ENCODE peak calls at places on chromosomes 13 and 19, in five cellular contexts. P is right lobe of liver, Y is PC-9, C is tibial artery, R is IMR-90. X is an unnamed sample. For H3K9me3, the result is how much of the 10 kb centered on the place peaks cover.

GRCh38 chr19:49432141-49433073 is 7.2 kb downstream of the GFY start:
- DNase-seq in P (no peak), C (no peak), Y (no peak), R (no peak), X (no peak)

GRCh38 chr13:71514900-71515598 is 352.0 kb downstream of the DACH1 start:
- DNase-seq in C (no peak), R (no peak), P (no peak), Y (no peak), X (no peak)

GRCh38 chr13:26785845-26786630 is 25.5 kb upstream of the GPR12 start:
- DNase-seq in P (peak), Y (no peak), R (no peak), C (peak), X (no peak)

GRCh38 chr13:50745542-50745941 is 98.0 kb downstream of the DLEU7 start:
- DNase-seq in R (no peak), Y (no peak), P (no peak), C (no peak), X (no peak)

GRCh38 chr13:52931913-52932312 is 83.5 kb upstream of the PCDH8 start:
- DNase-seq in C (no peak), P (no peak), R (no peak), Y (no peak), X (no peak)

GRCh38 chr13:102902789-102903347 is 57.0 kb downstream of the ERCC5 start:
- DNase-seq in P (peak), R (no peak), Y (no peak), C (no peak), X (no peak)

GRCh38 chr13:46164661-46165060 is 17.3 kb downstream of the LCP1 start:
- DNase-seq in R (no peak), Y (no peak), C (no peak), P (no peak), X (no peak)

GRCh38 chr13:20363604-20364003 is 131.5 kb upstream of the GJB6 start:
- DNase-seq in C (no peak), P (no peak), R (no peak), Y (no peak), X (no peak)

GRCh38 chr13:27379694-27380596 is 44.5 kb upstream of the GTF3A start:
- DNase-seq in R (peak), C (peak), Y (peak), P (peak), X (no peak)

GRCh38 chr13:71460179-71460578 is 406.8 kb downstream of the DACH1 start:
- DNase-seq in R (no peak), P (no peak), Y (no peak), C (no peak), X (no peak)

GRCh38 chr13:109332501-109333499 is 453.6 kb downstream of the IRS2 start:
- DNase-seq in P (no peak), C (no peak), Y (no peak), R (no peak), X (no peak)

GRCh38 chr19:30153326-30154210 is 211.5 kb downstream of the URI1 start:
- DNase-seq in P (no peak), R (no peak), Y (no peak), C (no peak), X (no peak)

GRCh38 chr13:90445179-90445578 is 902.3 kb upstream of the MIR17HG start:
- DNase-seq in C (no peak), Y (peak), P (no peak), R (peak), X (peak)

GRCh38 chr13:28181413-28181812 is 43.1 kb downstream of the PAN3 start:
- DNase-seq in C (no peak), R (peak), P (no peak), Y (no peak), X (no peak)

GRCh38 chr13:21637296-21637695 is 33.3 kb upstream of the MICU2 start:
- DNase-seq in P (no peak), Y (peak), R (peak), C (no peak), X (no peak)

GRCh38 chr19:19262190-19263057 is 10.7 kb downstream of the TM6SF2 start:
- DNase-seq in Y (no peak), R (no peak), C (no peak), P (no peak), X (no peak)

GRCh38 chr13:78102121-78102677 is 183.6 kb upstream of the EDNRB start:
- DNase-seq in C (peak), Y (no peak), R (peak), P (no peak), X (no peak)

GRCh38 chr13:35474551-35474950 is 1.9 kb downstream of the MAB21L1 start:
- DNase-seq in R (no peak), C (no peak), Y (no peak), P (no peak), X (no peak)

GRCh38 chr13:93660664-93661063 is 434.1 kb downstream of the GPC6 start:
- DNase-seq in P (no peak), C (no peak), Y (no peak), R (no peak), X (no peak)

GRCh38 chr13:113846639-113847318 is 17.1 kb downstream of the GAS6 start:
- DNase-seq in C (no peak), R (no peak), Y (no peak), P (no peak), X (no peak)

GRCh38 chr19:34253711-34254551 is 423 bp upstream of the GARRE1 start:
- DNase-seq in P (peak), Y (no peak), C (peak), R (peak), X (no peak)

GRCh38 chr13:112210401-112210800 is 143.5 kb downstream of the SOX1 start:
- DNase-seq in Y (no peak), C (no peak), P (no peak), R (no peak), X (no peak)

GRCh38 chr13:18232994-18233782 is 948.4 kb downstream of the TUBA3C start:
- DNase-seq in R (no peak), P (no peak), C (no peak), Y (no peak), X (no peak)

GRCh38 chr19:17821190-17821589 is at the start of gene INSL3:
- DNase-seq in P (no peak), C (no peak), Y (no peak), R (no peak), X (no peak)

GRCh38 chr13:90201198-90201597 is 1146.3 kb upstream of the MIR17HG start:
- DNase-seq in P (no peak), R (no peak), C (no peak), Y (no peak), X (no peak)

GRCh38 chr13:92317066-92317465 is 909.5 kb upstream of the GPC6 start:
- DNase-seq in Y (no peak), P (no peak), R (peak), C (no peak), X (no peak)

GRCh38 chr13:19863323-19864017 is at the start of gene ZMYM5:
- DNase-seq in Y (peak), R (peak), P (peak), C (peak), X (peak)

GRCh38 chr13:95246292-95247082 is 54.8 kb downstream of the ABCC4 start:
- DNase-seq in P (no peak), C (no peak), R (no peak), Y (peak), X (no peak)

GRCh38 chr19:50823389-50824042 is at the start of gene KLK1:
- DNase-seq in Y (peak), P (no peak), C (no peak), R (no peak), X (no peak)

GRCh38 chr19:8004723-8005513 is 523 bp downstream of the ELAVL1 start:
- DNase-seq in R (peak), Y (no peak), C (no peak), P (no peak), X (no peak)

GRCh38 chr13:97757807-97758206 is 195.7 kb upstream of the IPO5 start:
- DNase-seq in R (no peak), P (no peak), C (peak), Y (no peak), X (no peak)

GRCh38 chr13:96652506-96652905 is 341.8 kb downstream of the OXGR1 start:
- DNase-seq in Y (no peak), R (no peak), C (no peak), P (no peak), X (no peak)

GRCh38 chr19:46785054-46785979 is 3.1 kb downstream of the SLC1A5 start:
- DNase-seq in C (no peak), P (no peak), R (peak), Y (no peak), X (no peak)

GRCh38 chr13:60584976-60585375 is 188.0 kb downstream of the TDRD3 start:
- DNase-seq in P (no peak), C (peak), Y (peak), R (no peak), X (no peak)

GRCh38 chr13:33251131-33251629 is 34.4 kb downstream of the STARD13 start:
- DNase-seq in P (peak), Y (peak), R (peak), C (no peak), X (peak)

GRCh38 chr13:52061587-52061986 is 37.1 kb downstream of the UTP14C start:
- DNase-seq in C (no peak), R (no peak), Y (no peak), P (no peak), X (no peak)

GRCh38 chr19:27777242-27777641 is 1435.7 kb downstream of the UQCRFS1 start:
- DNase-seq in C (no peak), Y (no peak), P (no peak), R (no peak), X (no peak)

GRCh38 chr19:39032164-39032918 is at the start of gene FBXO27:
- DNase-seq in C (no peak), P (peak), Y (peak), R (no peak), X (no peak)

GRCh38 chr19:23056516-23056915 is 53.5 kb upstream of the ZNF728 start:
- DNase-seq in R (no peak), C (no peak), P (no peak), Y (no peak), X (no peak)

GRCh38 chr19:23055946-23056345 is 53.0 kb upstream of the ZNF728 start:
- DNase-seq in C (no peak), P (no peak), R (no peak), Y (no peak), X (no peak)

GRCh38 chr19:23054456-23054855 is 51.5 kb upstream of the ZNF728 start:
- DNase-seq in C (no peak), P (no peak), R (no peak), Y (no peak), X (no peak)

GRCh38 chr19:23052349-23052748 is 49.4 kb upstream of the ZNF728 start:
- DNase-seq in P (no peak), C (no peak), R (no peak), Y (no peak), X (no peak)

GRCh38 chr19:23055501-23055900 is 52.5 kb upstream of the ZNF728 start:
- DNase-seq in P (no peak), C (no peak), R (no peak), Y (no peak), X (no peak)
- H3K9me3 ChIP-seq in P (under half), C (under half), R (under half), Y (under half), X (under half)

DNA sequence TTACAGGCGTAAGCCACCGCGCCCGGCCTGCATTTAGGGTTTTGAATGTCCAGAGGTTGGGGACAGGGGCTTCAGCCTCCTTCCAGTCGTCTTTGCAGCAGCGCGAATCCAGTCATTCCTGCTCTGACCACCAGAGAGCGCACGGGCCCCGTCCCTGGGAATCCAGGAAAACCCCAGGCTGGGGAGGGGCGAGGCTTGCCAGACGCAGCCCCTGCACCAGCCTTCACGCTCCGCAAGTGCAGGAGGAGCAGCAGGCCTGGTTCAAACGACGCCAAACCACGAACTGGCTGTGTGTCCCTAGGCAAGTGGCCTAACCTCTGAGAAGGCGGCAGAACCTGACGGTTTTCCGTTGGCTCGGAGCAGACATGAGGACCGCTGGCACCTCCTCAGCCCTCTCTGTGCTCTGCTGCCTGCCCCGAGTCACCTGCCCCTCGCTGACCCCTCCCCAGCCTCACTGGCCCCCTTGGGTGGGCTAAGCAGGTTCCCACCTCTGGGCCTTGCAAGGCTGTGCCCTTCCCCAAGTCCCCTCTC is 2.0 kb upstream of the RNF126 start:
- DNase-seq in R (peak), P (peak), Y (peak), C (peak), X (peak)
- H3K4me3 ChIP-seq in R (no peak), P (peak), Y (no peak), C (peak), X (peak)

DNA sequence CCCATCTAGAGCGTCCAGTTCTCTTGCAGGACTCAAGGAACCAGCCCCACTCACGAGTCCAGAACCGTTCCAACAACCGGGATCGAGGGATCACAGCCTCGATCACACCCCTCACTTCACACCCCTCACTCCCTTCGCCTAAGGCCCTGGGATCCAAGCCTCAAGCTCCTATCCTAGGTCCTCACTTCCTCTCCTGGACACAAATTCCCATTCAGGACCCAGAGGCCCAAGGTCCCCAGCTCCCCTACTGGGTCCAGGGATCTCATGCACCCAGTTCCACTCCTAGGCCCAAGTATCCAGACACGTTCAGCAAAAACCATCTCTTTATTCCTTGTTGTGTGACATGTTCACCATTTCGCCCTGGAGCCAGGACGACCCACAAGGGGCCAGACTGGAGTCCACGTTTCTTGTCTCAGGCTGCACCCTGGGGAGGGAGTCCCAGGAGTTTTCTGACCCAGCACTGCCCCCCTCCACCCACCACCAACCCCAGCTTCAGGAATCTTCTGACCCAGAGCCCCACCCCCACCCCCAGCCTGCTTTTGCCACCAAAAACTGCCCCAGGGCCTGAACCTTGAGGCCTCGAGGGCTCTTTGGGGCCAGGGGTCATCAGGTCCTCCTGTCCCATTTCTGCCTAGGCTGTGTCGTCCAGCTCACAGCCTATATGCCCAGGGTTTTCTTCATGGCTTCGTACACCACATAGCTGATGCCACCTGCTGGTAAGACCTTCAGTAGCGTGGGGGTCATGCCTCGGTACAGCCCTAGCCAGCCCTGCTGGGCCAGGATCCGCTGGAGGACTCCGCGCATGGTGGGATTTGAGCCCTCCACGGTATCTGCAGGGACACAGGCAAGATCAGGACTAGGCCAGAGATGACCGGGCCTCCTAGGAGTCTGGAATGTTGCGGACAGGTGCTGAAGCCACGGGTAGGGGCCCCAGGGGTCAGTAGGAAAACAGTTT is 1.4 kb upstream of the KHSRP start:
- DNase-seq in P (no peak), C (no peak), R (no peak), Y (no peak), X (no peak)
- TF ChIP-seq CTCF in P (no peak), C (no peak), R (no peak), Y (no peak), X (no peak)

GRCh38 chr19:54728167-54728566 is 3.9 kb downstream of the KIR3DL3 start:
- DNase-seq in R (no peak), Y (no peak), P (no peak), C (no peak), X (no peak)

GRCh38 chr19:54727562-54727961 is 3.3 kb downstream of the KIR3DL3 start:
- DNase-seq in R (no peak), P (no peak), Y (no peak), C (no peak), X (no peak)

GRCh38 chr19:54725321-54725720 is 1.1 kb downstream of the KIR3DL3 start:
- DNase-seq in Y (no peak), C (no peak), R (no peak), P (no peak), X (no peak)

GRCh38 chr19:54724644-54725043 is 402 bp downstream of the KIR3DL3 start:
- DNase-seq in R (no peak), P (no peak), Y (no peak), C (no peak), X (no peak)

DNA sequence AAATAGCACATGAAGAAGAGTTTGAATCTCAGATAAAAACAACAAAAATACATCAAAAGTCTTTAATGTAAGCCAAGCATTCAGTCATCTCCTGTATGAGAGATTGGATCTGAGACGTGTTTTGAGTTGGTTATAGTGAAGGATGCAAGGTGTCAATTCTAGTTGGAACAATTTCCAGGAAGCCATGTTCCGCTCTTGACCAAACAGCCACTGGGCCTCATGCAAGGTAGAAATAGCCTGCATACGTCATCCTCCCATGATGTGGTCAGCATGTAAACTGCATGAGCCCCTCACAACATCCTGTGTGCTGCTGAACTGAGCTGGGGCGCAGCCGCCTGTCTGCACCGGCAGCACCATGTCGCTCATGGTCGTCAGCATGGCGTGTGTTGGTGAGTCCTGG is at the start of gene KIR3DL3:
- DNase-seq in C (no peak), Y (no peak), P (no peak), R (no peak), X (no peak)
- H3K9me3 ChIP-seq in C (under half), Y (under half), P (under half), R (under half), X (under half)

DNA sequence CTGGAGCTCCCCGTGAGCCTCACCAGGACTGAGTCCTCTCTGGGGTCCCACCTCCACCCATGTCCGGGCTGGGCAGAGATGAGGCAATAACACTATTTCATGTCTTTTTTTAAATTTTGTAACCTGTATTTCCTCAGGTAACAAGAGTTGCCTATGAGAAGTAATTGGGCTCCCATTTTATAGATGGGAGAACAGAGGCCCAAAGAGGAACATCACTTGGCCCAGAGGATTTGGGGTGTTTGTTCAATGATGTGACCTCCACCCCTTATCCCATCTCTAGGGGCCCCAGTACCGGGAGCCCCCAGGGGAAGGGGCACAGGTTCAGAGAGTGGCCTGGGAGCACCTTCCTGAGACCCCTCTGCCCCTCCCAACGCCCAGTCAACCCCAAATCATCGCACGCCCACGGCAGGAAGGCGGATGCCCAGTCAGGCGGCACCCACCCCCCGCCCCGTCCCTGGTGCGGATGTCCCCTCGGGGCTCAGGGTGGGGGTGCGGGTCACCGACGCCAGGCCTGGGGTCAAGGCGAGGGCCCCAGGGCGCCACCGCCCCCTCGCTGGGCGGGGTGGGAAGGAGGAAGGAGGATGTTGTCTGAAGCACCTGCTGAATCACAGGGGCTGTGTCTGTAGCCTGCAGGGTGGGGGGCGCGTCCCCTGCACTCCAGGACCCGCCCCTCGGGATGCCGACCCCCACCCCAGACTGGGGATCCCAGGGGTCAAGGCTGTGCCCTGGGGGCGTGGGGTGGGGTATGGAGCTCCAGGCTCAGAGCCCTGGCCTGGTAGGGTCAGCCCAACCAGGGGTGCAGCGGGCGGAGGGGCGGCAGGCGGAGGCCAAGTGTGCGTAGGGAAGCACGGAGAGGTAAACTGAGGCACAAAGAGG is 9.0 kb upstream of the CIRBP start:
- DNase-seq in R (no peak), C (no peak), Y (peak), P (peak), X (no peak)
- H3K4me3 ChIP-seq in R (no peak), C (peak), Y (peak), P (peak), X (peak)

DNA sequence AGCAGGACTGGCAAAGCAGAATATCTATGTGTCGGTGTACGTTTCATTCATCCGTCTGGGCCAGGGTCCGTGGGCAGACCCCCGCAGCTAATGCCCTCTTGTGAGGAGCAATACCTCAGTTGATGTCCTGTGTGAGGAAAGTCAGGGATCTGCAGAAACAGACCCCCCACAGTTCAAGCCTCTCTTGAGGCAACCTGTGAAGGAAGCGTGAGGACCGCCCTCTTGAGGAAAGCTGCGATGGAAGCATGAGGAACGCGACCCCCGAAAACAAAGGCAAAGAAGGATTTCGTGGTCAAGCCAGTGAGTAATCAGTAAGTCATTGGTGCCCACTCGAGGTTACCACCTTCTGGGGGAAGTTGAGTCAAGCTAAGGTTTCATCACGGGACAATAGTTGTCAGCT is 20.9 kb upstream of the ZNF83 start:
- DNase-seq in P (no peak), Y (no peak), R (no peak), C (no peak), X (no peak)
- TF ChIP-seq CTCF in P (no peak), Y (no peak), R (no peak), C (no peak), X (no peak)